ENCODE peak calls at places on chromosome 20, in seven cellular contexts. O is OCI-LY7, L is psoas muscle, H is ascending aorta, D is RWPE1, E is left lung, S is neural progenitor cell. Z is an unnamed sample.

GRCh38 chr20:58021481-58021880 is 207.0 kb downstream of the ANKRD60 start:
- DNase-seq in O (no peak), L (peak; percentile 78), H (no peak), D (peak; percentile 59), E (no peak), S (no peak), Z (no peak)

GRCh38 chr20:33719277-33719988 is 677 bp downstream of the PXMP4 start:
- DNase-seq in O (no peak), L (no peak), H (no peak), D (no peak), E (no peak), S (no peak), Z (no peak)

GRCh38 chr20:11924923-11925322 is 7.2 kb downstream of the BTBD3 start:
- DNase-seq in O (no peak), L (no peak), H (no peak), D (no peak), E (peak; percentile 44), S (no peak), Z (no peak)

GRCh38 chr20:3798405-3798768 is 2.3 kb downstream of the CDC25B start:
- DNase-seq in O (no peak), L (no peak), H (no peak), D (no peak), E (no peak), S (no peak), Z (no peak)

GRCh38 chr20:38304845-38305447 is 990 bp downstream of the BPI start:
- DNase-seq in O (peak; percentile 8), L (peak; percentile 35), H (no peak), D (peak; percentile 46), E (peak; percentile 85), S (peak; percentile 36), Z (no peak)

GRCh38 chr20:9409981-9410380 is 104.4 kb upstream of the LAMP5 start:
- DNase-seq in O (no peak), L (no peak), H (no peak), D (no peak), E (no peak), S (no peak), Z (no peak)

GRCh38 chr20:14848806-14849205 is 511.4 kb upstream of the FLRT3 start:
- DNase-seq in O (no peak), L (no peak), H (no peak), D (no peak), E (no peak), S (no peak), Z (no peak)

GRCh38 chr20:17859616-17860232 is 108.9 kb downstream of the SNX5 start:
- DNase-seq in O (no peak), L (no peak), H (no peak), D (no peak), E (peak; percentile 79), S (no peak), Z (no peak)

GRCh38 chr20:57680131-57680716 is 29.6 kb downstream of the PMEPA1 start:
- DNase-seq in O (peak; percentile 91), L (no peak), H (no peak), D (no peak), E (no peak), S (no peak), Z (no peak)

GRCh38 chr20:38863024-38863851 is 57.7 kb downstream of the PPP1R16B start:
- DNase-seq in O (peak; percentile 87), L (no peak), H (no peak), D (no peak), E (no peak), S (no peak), Z (no peak)

GRCh38 chr20:2799688-2800589 is 488 bp downstream of the CPXM1 start:
- DNase-seq in O (no peak), L (no peak), H (no peak), D (no peak), E (peak; percentile 77), S (peak; percentile 66), Z (no peak)

GRCh38 chr20:4147319-4147718 is 132.0 kb upstream of the RNF24 start:
- DNase-seq in O (no peak), L (no peak), H (no peak), D (no peak), E (no peak), S (no peak), Z (no peak)

GRCh38 chr20:5402903-5403531 is 86.3 kb upstream of the PROKR2 start:
- DNase-seq in O (peak; percentile 46), L (no peak), H (no peak), D (peak; percentile 34), E (no peak), S (peak; percentile 67), Z (no peak)

GRCh38 chr20:3111507-3111906 is 27.0 kb upstream of the AVP start:
- DNase-seq in O (no peak), L (no peak), H (no peak), D (no peak), E (no peak), S (no peak), Z (no peak)

GRCh38 chr20:8147476-8147875 is 15.4 kb downstream of the PLCB1 start:
- DNase-seq in O (no peak), L (no peak), H (no peak), D (no peak), E (no peak), S (no peak), Z (no peak)

GRCh38 chr20:60637801-60638200 is 614.3 kb upstream of the CDH4 start:
- DNase-seq in O (no peak), L (no peak), H (no peak), D (no peak), E (no peak), S (no peak), Z (no peak)

GRCh38 chr20:17796096-17796563 is 96.4 kb downstream of the BANF2 start:
- DNase-seq in O (no peak), L (peak; percentile 61), H (peak; percentile 26), D (no peak), E (no peak), S (no peak), Z (no peak)

GRCh38 chr20:16066571-16066970 is 506.7 kb downstream of the KIF16B start:
- DNase-seq in O (no peak), L (no peak), H (no peak), D (no peak), E (no peak), S (no peak), Z (no peak)

GRCh38 chr20:8005033-8005432 is 14.5 kb downstream of the TMX4 start:
- DNase-seq in O (no peak), L (no peak), H (no peak), D (no peak), E (no peak), S (no peak), Z (no peak)

GRCh38 chr20:19974621-19975435 is 42.3 kb upstream of the NAA20 start:
- DNase-seq in O (no peak), L (peak; percentile 90), H (peak; percentile 78), D (peak; percentile 95), E (peak; percentile 94), S (no peak), Z (peak; percentile 76)

GRCh38 chr20:23047738-23048214 is 1.7 kb downstream of the THBD start:
- DNase-seq in O (no peak), L (peak; percentile 39), H (no peak), D (peak; percentile 39), E (peak; percentile 89), S (peak; percentile 41), Z (no peak)

GRCh38 chr20:15310361-15310760 is 972.9 kb upstream of the FLRT3 start:
- DNase-seq in O (no peak), L (no peak), H (no peak), D (peak; percentile 8), E (no peak), S (no peak), Z (no peak)

GRCh38 chr20:16919841-16920240 is 171.7 kb downstream of the OTOR start:
- DNase-seq in O (no peak), L (no peak), H (no peak), D (no peak), E (no peak), S (no peak), Z (no peak)

GRCh38 chr20:19254086-19254821 is 41.8 kb downstream of the SLC24A3 start:
- DNase-seq in O (no peak), L (no peak), H (no peak), D (no peak), E (no peak), S (no peak), Z (no peak)

GRCh38 chr20:11686900-11687543 is 230.7 kb upstream of the BTBD3 start:
- DNase-seq in O (no peak), L (peak; percentile 39), H (no peak), D (no peak), E (peak; percentile 73), S (peak; percentile 50), Z (peak; percentile 66)

GRCh38 chr20:63855363-63856110 is 5.8 kb upstream of the ABHD16B start:
- DNase-seq in O (no peak), L (no peak), H (no peak), D (no peak), E (peak; percentile 76), S (no peak), Z (no peak)
- H3K27ac ChIP-seq in O (no peak overlapping the region), L (peak overlapping the region; percentile 65), H (no peak overlapping the region), D (no peak overlapping the region), E (peak overlapping the region; percentile 75), S (no peak overlapping the region), Z (peak overlapping the region; percentile 18)

GRCh38 chr20:36209921-36210320 is 26.4 kb upstream of the AAR2 start:
- DNase-seq in O (no peak), L (no peak), H (no peak), D (no peak), E (no peak), S (no peak), Z (no peak)

GRCh38 chr20:36206068-36206467 is 30.2 kb upstream of the AAR2 start:
- DNase-seq in O (no peak), L (no peak), H (no peak), D (no peak), E (no peak), S (no peak), Z (no peak)

GRCh38 chr20:36206641-36207040 is 29.6 kb upstream of the AAR2 start:
- DNase-seq in O (no peak), L (no peak), H (no peak), D (no peak), E (no peak), S (no peak), Z (no peak)

GRCh38 chr20:36208257-36208656 is 28.0 kb upstream of the AAR2 start:
- DNase-seq in O (no peak), L (no peak), H (no peak), D (no peak), E (no peak), S (no peak), Z (no peak)

GRCh38 chr20:36207602-36208001 is 28.7 kb upstream of the AAR2 start:
- DNase-seq in O (no peak), L (no peak), H (no peak), D (no peak), E (no peak), S (no peak), Z (no peak)
- H3K27ac ChIP-seq in O (no peak overlapping the region), L (no peak overlapping the region), H (no peak overlapping the region), D (no peak overlapping the region), E (no peak overlapping the region), S (no peak overlapping the region), Z (no peak overlapping the region)

GRCh38 chr20:50399003-50399916 is 110.9 kb upstream of the PTPN1 start:
- DNase-seq in O (no peak), L (peak; percentile 86), H (peak; percentile 78), D (no peak), E (peak; percentile 83), S (no peak), Z (no peak)
- H3K27ac ChIP-seq in O (no peak overlapping the region), L (peak overlapping the region; percentile 97), H (peak overlapping the region; percentile 97), D (peak overlapping the region; percentile 1), E (peak overlapping the region; percentile 49), S (no peak overlapping the region), Z (no peak overlapping the region)

DNA sequence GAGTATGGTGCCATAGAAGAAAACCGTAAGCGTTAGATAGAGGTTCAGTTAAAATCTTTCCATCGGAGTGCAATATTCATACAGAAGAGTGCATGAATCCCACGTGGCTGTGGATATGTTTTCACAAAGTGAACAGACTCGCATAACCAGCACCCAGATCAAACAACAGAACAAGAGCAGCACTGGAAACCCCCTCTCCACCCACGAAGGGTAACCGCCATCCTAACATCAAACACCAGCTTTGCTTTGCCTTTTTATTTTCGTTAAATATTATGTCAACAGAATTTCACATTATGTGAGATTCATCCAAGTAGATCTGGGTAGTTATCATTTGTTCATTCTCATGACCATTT is 4.7 kb downstream of the GTSF1L start:
- DNase-seq in O (no peak), L (no peak), H (no peak), D (no peak), E (no peak), S (no peak), Z (no peak)
- H3K27ac ChIP-seq in O (peak overlapping the region; percentile 84), L (no peak overlapping the region), H (no peak overlapping the region), D (no peak overlapping the region), E (no peak overlapping the region), S (no peak overlapping the region), Z (no peak overlapping the region)